ENCODE peak calls at places on chromosomes 16 and 17, in nine cellular contexts. One of them, this sample, is unnamed.

GRCh38 chr17:76237859-76238313 is 2.4 kb downstream of the RNF157 start:
- DNase-seq in pancreas: no peak
- DNase-seq in left ventricle myocardium inferior: no peak
- DNase-seq in CD4-positive, CD25-positive, alpha-beta regulatory T cell: no peak
- DNase-seq in heart right ventricle: no peak
- DNase-seq in lower lobe of right lung: no peak
- DNase-seq in A549: no peak
- DNase-seq in body of pancreas: no peak
- DNase-seq in tibial artery: no peak
- DNase-seq in this sample: no peak

GRCh38 chr16:71402674-71403073 is 39.2 kb downstream of the TLE7 start:
- DNase-seq in pancreas: no peak
- DNase-seq in left ventricle myocardium inferior: no peak
- DNase-seq in CD4-positive, CD25-positive, alpha-beta regulatory T cell: no peak
- DNase-seq in heart right ventricle: no peak
- DNase-seq in lower lobe of right lung: no peak
- DNase-seq in A549: no peak
- DNase-seq in body of pancreas: no peak
- DNase-seq in tibial artery: no peak
- DNase-seq in this sample: no peak

GRCh38 chr17:45687594-45687993 is 96.5 kb upstream of the CRHR1 start:
- DNase-seq in pancreas: no peak
- DNase-seq in left ventricle myocardium inferior: no peak
- DNase-seq in CD4-positive, CD25-positive, alpha-beta regulatory T cell: no peak
- DNase-seq in heart right ventricle: no peak
- DNase-seq in lower lobe of right lung: no peak
- DNase-seq in A549: no peak
- DNase-seq in body of pancreas: no peak
- DNase-seq in tibial artery: no peak
- DNase-seq in this sample: no peak

GRCh38 chr17:42182927-42183734 is 2.1 kb downstream of the HCRT start:
- DNase-seq in pancreas: no peak
- DNase-seq in left ventricle myocardium inferior: no peak
- DNase-seq in CD4-positive, CD25-positive, alpha-beta regulatory T cell: no peak
- DNase-seq in heart right ventricle: no peak
- DNase-seq in lower lobe of right lung: no peak
- DNase-seq in A549: peak; percentile 58
- DNase-seq in body of pancreas: no peak
- DNase-seq in tibial artery: no peak
- DNase-seq in this sample: no peak

GRCh38 chr16:67995423-67995822 is 3.9 kb downstream of the DPEP2 start:
- DNase-seq in pancreas: no peak
- DNase-seq in left ventricle myocardium inferior: no peak
- DNase-seq in CD4-positive, CD25-positive, alpha-beta regulatory T cell: no peak
- DNase-seq in heart right ventricle: no peak
- DNase-seq in lower lobe of right lung: peak; percentile 54
- DNase-seq in A549: no peak
- DNase-seq in body of pancreas: no peak
- DNase-seq in tibial artery: no peak
- DNase-seq in this sample: no peak

GRCh38 chr16:65212791-65213190 is 90.9 kb upstream of the CDH11 start:
- DNase-seq in pancreas: no peak
- DNase-seq in left ventricle myocardium inferior: no peak
- DNase-seq in CD4-positive, CD25-positive, alpha-beta regulatory T cell: no peak
- DNase-seq in heart right ventricle: no peak
- DNase-seq in lower lobe of right lung: no peak
- DNase-seq in A549: no peak
- DNase-seq in body of pancreas: no peak
- DNase-seq in tibial artery: no peak
- DNase-seq in this sample: no peak

GRCh38 chr17:3740611-3741073 is 16.9 kb downstream of the HASPIN start:
- DNase-seq in pancreas: no peak
- DNase-seq in left ventricle myocardium inferior: no peak
- DNase-seq in CD4-positive, CD25-positive, alpha-beta regulatory T cell: no peak
- DNase-seq in heart right ventricle: no peak
- DNase-seq in lower lobe of right lung: peak; percentile 60
- DNase-seq in A549: no peak
- DNase-seq in body of pancreas: no peak
- DNase-seq in tibial artery: no peak
- DNase-seq in this sample: no peak

GRCh38 chr16:71288570-71288889 is 672 bp downstream of the CMTR2 start:
- DNase-seq in pancreas: no peak
- DNase-seq in left ventricle myocardium inferior: no peak
- DNase-seq in CD4-positive, CD25-positive, alpha-beta regulatory T cell: no peak
- DNase-seq in heart right ventricle: no peak
- DNase-seq in lower lobe of right lung: no peak
- DNase-seq in A549: no peak
- DNase-seq in body of pancreas: no peak
- DNase-seq in tibial artery: no peak
- DNase-seq in this sample: no peak

GRCh38 chr17:49365667-49366066 is 3.6 kb upstream of the ZNF652 start:
- DNase-seq in pancreas: no peak
- DNase-seq in left ventricle myocardium inferior: no peak
- DNase-seq in CD4-positive, CD25-positive, alpha-beta regulatory T cell: no peak
- DNase-seq in heart right ventricle: no peak
- DNase-seq in lower lobe of right lung: no peak
- DNase-seq in A549: peak; percentile 66
- DNase-seq in body of pancreas: no peak
- DNase-seq in tibial artery: no peak
- DNase-seq in this sample: no peak

GRCh38 chr17:76353004-76353598 is 615 bp downstream of the PRPSAP1 start:
- DNase-seq in pancreas: peak; percentile 79
- DNase-seq in left ventricle myocardium inferior: peak; percentile 36
- DNase-seq in CD4-positive, CD25-positive, alpha-beta regulatory T cell: no peak
- DNase-seq in heart right ventricle: peak; percentile 33
- DNase-seq in lower lobe of right lung: peak; percentile 58
- DNase-seq in A549: peak; percentile 76
- DNase-seq in body of pancreas: peak; percentile 47
- DNase-seq in tibial artery: peak; percentile 66
- DNase-seq in this sample: no peak

GRCh38 chr17:30160419-30161172 is 44.0 kb downstream of the NSRP1 start:
- DNase-seq in pancreas: no peak
- DNase-seq in left ventricle myocardium inferior: no peak
- DNase-seq in CD4-positive, CD25-positive, alpha-beta regulatory T cell: no peak
- DNase-seq in heart right ventricle: no peak
- DNase-seq in lower lobe of right lung: no peak
- DNase-seq in A549: no peak
- DNase-seq in body of pancreas: no peak
- DNase-seq in tibial artery: no peak
- DNase-seq in this sample: no peak

GRCh38 chr17:44747566-44747965 is 11.2 kb upstream of the ADAM11 start:
- DNase-seq in pancreas: no peak
- DNase-seq in left ventricle myocardium inferior: no peak
- DNase-seq in CD4-positive, CD25-positive, alpha-beta regulatory T cell: no peak
- DNase-seq in heart right ventricle: no peak
- DNase-seq in lower lobe of right lung: no peak
- DNase-seq in A549: no peak
- DNase-seq in body of pancreas: no peak
- DNase-seq in tibial artery: no peak
- DNase-seq in this sample: no peak

GRCh38 chr16:58814348-58814801 is 80.3 kb upstream of the GOT2 start:
- DNase-seq in pancreas: no peak
- DNase-seq in left ventricle myocardium inferior: peak; percentile 23
- DNase-seq in CD4-positive, CD25-positive, alpha-beta regulatory T cell: no peak
- DNase-seq in heart right ventricle: peak; percentile 23
- DNase-seq in lower lobe of right lung: peak; percentile 51
- DNase-seq in A549: peak; percentile 47
- DNase-seq in body of pancreas: peak; percentile 52
- DNase-seq in tibial artery: no peak
- DNase-seq in this sample: no peak

GRCh38 chr17:2056221-2057129 is 1.6 kb downstream of the HIC1 start:
- DNase-seq in pancreas: peak; percentile 81
- DNase-seq in left ventricle myocardium inferior: no peak
- DNase-seq in CD4-positive, CD25-positive, alpha-beta regulatory T cell: no peak
- DNase-seq in heart right ventricle: no peak
- DNase-seq in lower lobe of right lung: peak; percentile 60
- DNase-seq in A549: no peak
- DNase-seq in body of pancreas: no peak
- DNase-seq in tibial artery: no peak
- DNase-seq in this sample: no peak

GRCh38 chr17:74541176-74542111 is 4.5 kb downstream of the CD300C start:
- DNase-seq in pancreas: no peak
- DNase-seq in left ventricle myocardium inferior: no peak
- DNase-seq in CD4-positive, CD25-positive, alpha-beta regulatory T cell: no peak
- DNase-seq in heart right ventricle: no peak
- DNase-seq in lower lobe of right lung: peak; percentile 34
- DNase-seq in A549: no peak
- DNase-seq in body of pancreas: no peak
- DNase-seq in tibial artery: no peak
- DNase-seq in this sample: no peak

GRCh38 chr17:34245496-34245895 is 9.6 kb upstream of the CCL2 start:
- DNase-seq in pancreas: no peak
- DNase-seq in left ventricle myocardium inferior: no peak
- DNase-seq in CD4-positive, CD25-positive, alpha-beta regulatory T cell: no peak
- DNase-seq in heart right ventricle: no peak
- DNase-seq in lower lobe of right lung: no peak
- DNase-seq in A549: no peak
- DNase-seq in body of pancreas: no peak
- DNase-seq in tibial artery: no peak
- DNase-seq in this sample: no peak

GRCh38 chr17:34241062-34241461 is 14.0 kb upstream of the CCL2 start:
- DNase-seq in pancreas: peak; percentile 50
- DNase-seq in left ventricle myocardium inferior: peak; percentile 87
- DNase-seq in CD4-positive, CD25-positive, alpha-beta regulatory T cell: no peak
- DNase-seq in heart right ventricle: peak; percentile 85
- DNase-seq in lower lobe of right lung: no peak
- DNase-seq in A549: no peak
- DNase-seq in body of pancreas: peak; percentile 35
- DNase-seq in tibial artery: peak; percentile 76
- DNase-seq in this sample: no peak

GRCh38 chr17:34243732-34244299 is 11.3 kb upstream of the CCL2 start:
- DNase-seq in pancreas: no peak
- DNase-seq in left ventricle myocardium inferior: no peak
- DNase-seq in CD4-positive, CD25-positive, alpha-beta regulatory T cell: no peak
- DNase-seq in heart right ventricle: no peak
- DNase-seq in lower lobe of right lung: no peak
- DNase-seq in A549: no peak
- DNase-seq in body of pancreas: no peak
- DNase-seq in tibial artery: no peak
- DNase-seq in this sample: no peak

GRCh38 chr17:34242553-34242952 is 12.5 kb upstream of the CCL2 start:
- DNase-seq in pancreas: no peak
- DNase-seq in left ventricle myocardium inferior: no peak
- DNase-seq in CD4-positive, CD25-positive, alpha-beta regulatory T cell: no peak
- DNase-seq in heart right ventricle: no peak
- DNase-seq in lower lobe of right lung: no peak
- DNase-seq in A549: no peak
- DNase-seq in body of pancreas: no peak
- DNase-seq in tibial artery: no peak
- DNase-seq in this sample: no peak

DNA sequence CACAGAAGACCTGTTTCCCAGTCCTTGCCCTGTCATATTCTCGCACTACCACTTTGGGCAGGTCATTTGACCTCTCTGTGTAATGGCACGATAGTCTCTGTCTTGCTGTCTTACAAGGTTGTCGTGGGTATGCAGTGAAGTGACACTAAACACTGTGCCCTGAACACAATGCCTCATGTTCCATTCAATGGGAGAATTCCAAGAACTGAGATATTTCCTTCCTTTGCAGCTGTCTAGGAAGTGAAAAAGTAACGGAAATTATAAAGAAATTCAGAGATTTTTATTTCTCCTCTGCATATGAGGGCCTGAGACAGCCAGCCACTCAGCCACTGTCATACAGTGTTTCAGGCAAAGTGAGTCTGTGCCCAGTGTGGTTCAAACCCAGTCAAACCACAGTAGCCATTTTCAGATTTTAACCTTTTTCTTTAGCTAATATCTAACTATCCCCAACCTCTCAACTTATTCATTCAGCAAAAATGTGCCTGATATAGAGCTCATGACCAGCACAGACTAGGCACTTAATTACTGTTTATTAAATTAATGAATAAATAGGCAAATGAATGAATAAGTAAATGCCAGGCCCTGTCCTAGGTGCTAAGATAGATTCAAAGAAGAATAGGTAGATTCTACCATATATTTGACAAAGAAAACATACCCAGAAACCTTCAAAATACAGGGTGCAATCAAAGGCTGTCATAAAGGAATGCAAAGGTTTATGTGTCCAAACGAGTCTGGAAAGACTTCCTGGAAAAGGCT is 11.9 kb upstream of the CCL2 start:
- DNase-seq in pancreas: no peak
- DNase-seq in left ventricle myocardium inferior: no peak
- DNase-seq in CD4-positive, CD25-positive, alpha-beta regulatory T cell: no peak
- DNase-seq in heart right ventricle: no peak
- DNase-seq in lower lobe of right lung: no peak
- DNase-seq in A549: no peak
- DNase-seq in body of pancreas: no peak
- DNase-seq in tibial artery: no peak
- DNase-seq in this sample: no peak
- H3K27ac ChIP-seq in pancreas: no peak overlapping the region
- H3K27ac ChIP-seq in left ventricle myocardium inferior: peak overlapping the region; percentile 86
- H3K27ac ChIP-seq in CD4-positive, CD25-positive, alpha-beta regulatory T cell: no peak overlapping the region
- H3K27ac ChIP-seq in heart right ventricle: peak overlapping the region; percentile 27
- H3K27ac ChIP-seq in lower lobe of right lung: peak overlapping the region; percentile 33
- H3K27ac ChIP-seq in A549: no peak overlapping the region
- H3K27ac ChIP-seq in body of pancreas: no peak overlapping the region
- H3K27ac ChIP-seq in tibial artery: no peak overlapping the region
- H3K27ac ChIP-seq in this sample: peak overlapping the region; percentile 28

GRCh38 chr17:17701112-17701511 is 19.9 kb downstream of the RAI1 start:
- DNase-seq in pancreas: no peak
- DNase-seq in left ventricle myocardium inferior: no peak
- DNase-seq in CD4-positive, CD25-positive, alpha-beta regulatory T cell: no peak
- DNase-seq in heart right ventricle: no peak
- DNase-seq in lower lobe of right lung: no peak
- DNase-seq in A549: no peak
- DNase-seq in body of pancreas: no peak
- DNase-seq in tibial artery: no peak
- DNase-seq in this sample: no peak
- H3K27ac ChIP-seq in pancreas: no peak overlapping the region
- H3K27ac ChIP-seq in left ventricle myocardium inferior: no peak overlapping the region
- H3K27ac ChIP-seq in CD4-positive, CD25-positive, alpha-beta regulatory T cell: no peak overlapping the region
- H3K27ac ChIP-seq in heart right ventricle: no peak overlapping the region
- H3K27ac ChIP-seq in lower lobe of right lung: no peak overlapping the region
- H3K27ac ChIP-seq in A549: peak overlapping the region; percentile 6
- H3K27ac ChIP-seq in body of pancreas: peak overlapping the region; percentile 36
- H3K27ac ChIP-seq in tibial artery: no peak overlapping the region
- H3K27ac ChIP-seq in this sample: no peak overlapping the region

GRCh38 chr16:84362410-84362809 is 5.9 kb upstream of the ATP2C2 start:
- DNase-seq in pancreas: no peak
- DNase-seq in left ventricle myocardium inferior: no peak
- DNase-seq in CD4-positive, CD25-positive, alpha-beta regulatory T cell: no peak
- DNase-seq in heart right ventricle: no peak
- DNase-seq in lower lobe of right lung: no peak
- DNase-seq in A549: no peak
- DNase-seq in body of pancreas: no peak
- DNase-seq in tibial artery: no peak
- DNase-seq in this sample: no peak
- H3K27ac ChIP-seq in pancreas: no peak overlapping the region
- H3K27ac ChIP-seq in left ventricle myocardium inferior: no peak overlapping the region
- H3K27ac ChIP-seq in CD4-positive, CD25-positive, alpha-beta regulatory T cell: no peak overlapping the region
- H3K27ac ChIP-seq in heart right ventricle: no peak overlapping the region
- H3K27ac ChIP-seq in lower lobe of right lung: no peak overlapping the region
- H3K27ac ChIP-seq in A549: no peak overlapping the region
- H3K27ac ChIP-seq in body of pancreas: no peak overlapping the region
- H3K27ac ChIP-seq in tibial artery: no peak overlapping the region
- H3K27ac ChIP-seq in this sample: no peak overlapping the region

DNA sequence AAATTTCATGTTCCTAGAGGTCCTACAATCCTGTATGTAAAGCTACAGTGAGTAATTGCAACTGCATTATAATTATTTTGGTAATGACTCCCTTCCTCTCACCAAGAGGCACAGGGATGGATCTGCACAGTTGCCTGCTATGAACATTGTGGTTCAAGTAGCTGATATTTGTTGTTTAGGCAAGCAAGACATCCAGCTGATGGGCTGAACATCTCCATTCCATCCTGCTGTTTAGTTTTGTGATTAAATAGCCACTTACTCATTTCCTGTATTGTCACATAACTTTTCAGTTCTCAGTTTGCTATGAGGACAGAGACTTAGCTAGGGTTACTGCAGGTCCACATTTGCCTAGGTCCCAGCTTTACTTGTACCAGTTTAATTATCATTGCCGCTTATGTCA is 181.2 kb upstream of the TBX2 start:
- DNase-seq in pancreas: no peak
- DNase-seq in left ventricle myocardium inferior: no peak
- DNase-seq in CD4-positive, CD25-positive, alpha-beta regulatory T cell: no peak
- DNase-seq in heart right ventricle: no peak
- DNase-seq in lower lobe of right lung: no peak
- DNase-seq in A549: no peak
- DNase-seq in body of pancreas: no peak
- DNase-seq in tibial artery: no peak
- DNase-seq in this sample: no peak
- H3K27ac ChIP-seq in pancreas: no peak overlapping the region
- H3K27ac ChIP-seq in left ventricle myocardium inferior: peak overlapping the region; percentile 70
- H3K27ac ChIP-seq in CD4-positive, CD25-positive, alpha-beta regulatory T cell: no peak overlapping the region
- H3K27ac ChIP-seq in heart right ventricle: peak overlapping the region; percentile 56
- H3K27ac ChIP-seq in lower lobe of right lung: peak overlapping the region; percentile 66
- H3K27ac ChIP-seq in A549: peak overlapping the region; percentile 4
- H3K27ac ChIP-seq in body of pancreas: no peak overlapping the region
- H3K27ac ChIP-seq in tibial artery: peak overlapping the region; percentile 68
- H3K27ac ChIP-seq in this sample: peak overlapping the region; percentile 41

This sample was measured in right atrium auricular region.